ENCODE peak calls at places on chromosomes 2 and 18, in ten cellular contexts. One of them, this sample, is unnamed. For H3K27me3, the result is how much of the 10 kb centered on the place peaks cover.

GRCh38 chr2:96882230-96882629 is 12.3 kb upstream of the SEMA4C start:
- DNase-seq in mammary epithelial cell: peak
- DNase-seq in neural progenitor cell: no peak
- DNase-seq in tibial nerve: no peak
- DNase-seq in body of pancreas: no peak
- DNase-seq in gastrocnemius medialis: no peak
- DNase-seq in astrocyte: no peak
- DNase-seq in HCT116: no peak
- DNase-seq in heart left ventricle: no peak
- DNase-seq in PC-3: no peak
- DNase-seq in this sample: no peak

GRCh38 chr18:33751613-33752221 is 173.7 kb downstream of the ASXL3 start:
- DNase-seq in mammary epithelial cell: no peak
- DNase-seq in neural progenitor cell: peak
- DNase-seq in tibial nerve: no peak
- DNase-seq in body of pancreas: no peak
- DNase-seq in gastrocnemius medialis: no peak
- DNase-seq in astrocyte: no peak
- DNase-seq in HCT116: no peak
- DNase-seq in heart left ventricle: no peak
- DNase-seq in PC-3: peak
- DNase-seq in this sample: no peak

GRCh38 chr2:85255456-85255812 is 72.4 kb downstream of the TGOLN2 start:
- DNase-seq in mammary epithelial cell: no peak
- DNase-seq in neural progenitor cell: no peak
- DNase-seq in tibial nerve: no peak
- DNase-seq in body of pancreas: no peak
- DNase-seq in gastrocnemius medialis: no peak
- DNase-seq in astrocyte: no peak
- DNase-seq in HCT116: no peak
- DNase-seq in heart left ventricle: no peak
- DNase-seq in PC-3: no peak
- DNase-seq in this sample: no peak

GRCh38 chr2:203730076-203730729 is 23.8 kb downstream of the CD28 start:
- DNase-seq in mammary epithelial cell: peak
- DNase-seq in neural progenitor cell: no peak
- DNase-seq in tibial nerve: no peak
- DNase-seq in body of pancreas: no peak
- DNase-seq in gastrocnemius medialis: no peak
- DNase-seq in astrocyte: peak
- DNase-seq in HCT116: no peak
- DNase-seq in heart left ventricle: no peak
- DNase-seq in PC-3: no peak
- DNase-seq in this sample: no peak

GRCh38 chr18:62596145-62597005 is 73.5 kb downstream of the ZCCHC2 start:
- DNase-seq in mammary epithelial cell: peak
- DNase-seq in neural progenitor cell: peak
- DNase-seq in tibial nerve: no peak
- DNase-seq in body of pancreas: no peak
- DNase-seq in gastrocnemius medialis: no peak
- DNase-seq in astrocyte: peak
- DNase-seq in HCT116: no peak
- DNase-seq in heart left ventricle: peak
- DNase-seq in PC-3: no peak
- DNase-seq in this sample: no peak

GRCh38 chr18:80196528-80197320 is 50.6 kb downstream of the PARD6G start:
- DNase-seq in mammary epithelial cell: peak
- DNase-seq in neural progenitor cell: peak
- DNase-seq in tibial nerve: no peak
- DNase-seq in body of pancreas: peak
- DNase-seq in gastrocnemius medialis: no peak
- DNase-seq in astrocyte: peak
- DNase-seq in HCT116: no peak
- DNase-seq in heart left ventricle: no peak
- DNase-seq in PC-3: no peak
- DNase-seq in this sample: no peak

GRCh38 chr2:171553858-171554257 is 31.6 kb downstream of the CYBRD1 start:
- DNase-seq in mammary epithelial cell: no peak
- DNase-seq in neural progenitor cell: no peak
- DNase-seq in tibial nerve: no peak
- DNase-seq in body of pancreas: no peak
- DNase-seq in gastrocnemius medialis: no peak
- DNase-seq in astrocyte: no peak
- DNase-seq in HCT116: no peak
- DNase-seq in heart left ventricle: no peak
- DNase-seq in PC-3: no peak
- DNase-seq in this sample: no peak

GRCh38 chr2:74583504-74583903 is 29.0 kb downstream of the DOK1 start:
- DNase-seq in mammary epithelial cell: no peak
- DNase-seq in neural progenitor cell: no peak
- DNase-seq in tibial nerve: no peak
- DNase-seq in body of pancreas: no peak
- DNase-seq in gastrocnemius medialis: no peak
- DNase-seq in astrocyte: peak
- DNase-seq in HCT116: peak
- DNase-seq in heart left ventricle: no peak
- DNase-seq in PC-3: peak
- DNase-seq in this sample: no peak

GRCh38 chr2:70936165-70936978 is 672 bp downstream of the ATP6V1B1 start:
- DNase-seq in mammary epithelial cell: no peak
- DNase-seq in neural progenitor cell: no peak
- DNase-seq in tibial nerve: no peak
- DNase-seq in body of pancreas: no peak
- DNase-seq in gastrocnemius medialis: no peak
- DNase-seq in astrocyte: no peak
- DNase-seq in HCT116: no peak
- DNase-seq in heart left ventricle: no peak
- DNase-seq in PC-3: no peak
- DNase-seq in this sample: no peak

GRCh38 chr2:70934981-70935380 is 719 bp upstream of the ATP6V1B1 start:
- DNase-seq in mammary epithelial cell: no peak
- DNase-seq in neural progenitor cell: no peak
- DNase-seq in tibial nerve: no peak
- DNase-seq in body of pancreas: no peak
- DNase-seq in gastrocnemius medialis: no peak
- DNase-seq in astrocyte: no peak
- DNase-seq in HCT116: no peak
- DNase-seq in heart left ventricle: no peak
- DNase-seq in PC-3: no peak
- DNase-seq in this sample: no peak

GRCh38 chr2:70936979-70937811 is 1.5 kb downstream of the ATP6V1B1 start:
- DNase-seq in mammary epithelial cell: no peak
- DNase-seq in neural progenitor cell: peak
- DNase-seq in tibial nerve: no peak
- DNase-seq in body of pancreas: no peak
- DNase-seq in gastrocnemius medialis: no peak
- DNase-seq in astrocyte: no peak
- DNase-seq in HCT116: no peak
- DNase-seq in heart left ventricle: no peak
- DNase-seq in PC-3: no peak
- DNase-seq in this sample: no peak

GRCh38 chr2:70937866-70938579 is 2.3 kb downstream of the ATP6V1B1 start:
- DNase-seq in mammary epithelial cell: no peak
- DNase-seq in neural progenitor cell: no peak
- DNase-seq in tibial nerve: no peak
- DNase-seq in body of pancreas: no peak
- DNase-seq in gastrocnemius medialis: no peak
- DNase-seq in astrocyte: no peak
- DNase-seq in HCT116: no peak
- DNase-seq in heart left ventricle: no peak
- DNase-seq in PC-3: no peak
- DNase-seq in this sample: no peak

GRCh38 chr2:70935468-70936164 is at the start of gene ATP6V1B1:
- DNase-seq in mammary epithelial cell: no peak
- DNase-seq in neural progenitor cell: peak
- DNase-seq in tibial nerve: no peak
- DNase-seq in body of pancreas: no peak
- DNase-seq in gastrocnemius medialis: no peak
- DNase-seq in astrocyte: no peak
- DNase-seq in HCT116: no peak
- DNase-seq in heart left ventricle: no peak
- DNase-seq in PC-3: no peak
- DNase-seq in this sample: no peak
- H3K27me3 ChIP-seq in mammary epithelial cell: under half
- H3K27me3 ChIP-seq in neural progenitor cell: under half
- H3K27me3 ChIP-seq in tibial nerve: under half
- H3K27me3 ChIP-seq in body of pancreas: under half
- H3K27me3 ChIP-seq in gastrocnemius medialis: under half
- H3K27me3 ChIP-seq in astrocyte: under half
- H3K27me3 ChIP-seq in HCT116: under half
- H3K27me3 ChIP-seq in heart left ventricle: under half
- H3K27me3 ChIP-seq in PC-3: under half
- H3K27me3 ChIP-seq in this sample: under half

GRCh38 chr2:231710751-231711676 is 2.7 kb downstream of the PTMA start:
- DNase-seq in mammary epithelial cell: no peak
- DNase-seq in neural progenitor cell: peak
- DNase-seq in tibial nerve: no peak
- DNase-seq in body of pancreas: no peak
- DNase-seq in gastrocnemius medialis: peak
- DNase-seq in astrocyte: no peak
- DNase-seq in HCT116: no peak
- DNase-seq in heart left ventricle: peak
- DNase-seq in PC-3: no peak
- DNase-seq in this sample: no peak
- TF ChIP-seq CTCF in mammary epithelial cell: peak
- TF ChIP-seq CTCF in neural progenitor cell: no peak
- TF ChIP-seq CTCF in tibial nerve: no peak
- TF ChIP-seq CTCF in body of pancreas: no peak
- TF ChIP-seq CTCF in gastrocnemius medialis: no peak
- TF ChIP-seq CTCF in astrocyte: no peak
- TF ChIP-seq CTCF in HCT116: no peak
- TF ChIP-seq CTCF in heart left ventricle: no peak
- TF ChIP-seq CTCF in PC-3: no peak
- TF ChIP-seq CTCF in this sample: no peak

GRCh38 chr2:19356545-19357382 is 1.7 kb downstream of the OSR1 start:
- DNase-seq in mammary epithelial cell: peak
- DNase-seq in neural progenitor cell: peak
- DNase-seq in tibial nerve: no peak
- DNase-seq in body of pancreas: no peak
- DNase-seq in gastrocnemius medialis: no peak
- DNase-seq in astrocyte: no peak
- DNase-seq in HCT116: no peak
- DNase-seq in heart left ventricle: no peak
- DNase-seq in PC-3: no peak
- DNase-seq in this sample: no peak

GRCh38 chr2:19358242-19359020 is at the start of gene OSR1:
- DNase-seq in mammary epithelial cell: peak
- DNase-seq in neural progenitor cell: peak
- DNase-seq in tibial nerve: no peak
- DNase-seq in body of pancreas: peak
- DNase-seq in gastrocnemius medialis: peak
- DNase-seq in astrocyte: peak
- DNase-seq in HCT116: no peak
- DNase-seq in heart left ventricle: peak
- DNase-seq in PC-3: peak
- DNase-seq in this sample: no peak

GRCh38 chr2:19359021-19359357 is 566 bp upstream of the OSR1 start:
- DNase-seq in mammary epithelial cell: no peak
- DNase-seq in neural progenitor cell: no peak
- DNase-seq in tibial nerve: no peak
- DNase-seq in body of pancreas: no peak
- DNase-seq in gastrocnemius medialis: no peak
- DNase-seq in astrocyte: no peak
- DNase-seq in HCT116: no peak
- DNase-seq in heart left ventricle: no peak
- DNase-seq in PC-3: no peak
- DNase-seq in this sample: no peak

GRCh38 chr2:19355931-19356544 is 2.4 kb downstream of the OSR1 start:
- DNase-seq in mammary epithelial cell: peak
- DNase-seq in neural progenitor cell: peak
- DNase-seq in tibial nerve: no peak
- DNase-seq in body of pancreas: no peak
- DNase-seq in gastrocnemius medialis: no peak
- DNase-seq in astrocyte: no peak
- DNase-seq in HCT116: no peak
- DNase-seq in heart left ventricle: no peak
- DNase-seq in PC-3: no peak
- DNase-seq in this sample: no peak

DNA sequence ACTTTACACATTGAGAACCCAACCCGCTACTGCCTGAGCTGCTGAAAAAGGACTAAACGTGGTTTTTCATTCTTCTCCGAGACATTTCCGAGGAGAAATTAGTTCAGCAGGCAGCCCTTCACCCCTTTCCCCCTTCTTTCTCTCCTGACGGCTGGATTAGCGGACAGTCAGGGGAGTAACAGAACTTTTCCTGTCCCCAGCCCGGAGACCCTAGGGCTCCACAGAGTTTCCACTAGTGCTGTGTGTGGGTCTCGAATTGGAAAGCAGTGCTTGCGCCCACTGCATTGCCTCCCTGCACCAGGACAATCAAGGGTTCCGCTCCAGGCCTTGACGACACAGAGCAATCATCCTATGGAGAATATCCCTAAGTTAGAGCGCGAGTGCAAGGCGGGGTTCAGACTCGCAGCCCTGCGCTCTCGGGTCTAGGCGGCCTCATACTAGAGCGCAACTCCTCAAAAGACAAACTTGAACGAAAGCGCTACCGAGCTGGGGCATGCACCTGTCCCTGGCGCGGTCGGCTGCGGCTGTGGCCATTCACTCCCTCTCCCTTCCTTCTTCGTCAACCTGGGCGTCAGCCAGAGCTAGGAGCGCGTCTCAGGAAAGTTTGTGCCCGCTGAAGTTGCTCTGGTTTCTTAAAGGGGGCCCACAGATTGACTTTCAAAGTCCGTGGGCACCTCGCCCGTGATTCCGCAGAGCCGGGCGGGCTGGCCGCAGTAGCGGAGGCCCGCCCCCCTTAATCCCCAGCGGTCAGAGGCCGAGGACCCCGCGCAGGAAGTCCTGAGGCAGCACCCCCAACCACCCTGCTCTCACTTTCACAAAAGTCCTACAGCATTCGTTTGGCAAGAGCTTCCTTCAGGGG is 811 bp downstream of the OSR1 start:
- DNase-seq in mammary epithelial cell: peak
- DNase-seq in neural progenitor cell: peak
- DNase-seq in tibial nerve: no peak
- DNase-seq in body of pancreas: no peak
- DNase-seq in gastrocnemius medialis: no peak
- DNase-seq in astrocyte: no peak
- DNase-seq in HCT116: no peak
- DNase-seq in heart left ventricle: no peak
- DNase-seq in PC-3: peak
- DNase-seq in this sample: no peak
- H3K27me3 ChIP-seq in mammary epithelial cell: under half
- H3K27me3 ChIP-seq in neural progenitor cell: half or more
- H3K27me3 ChIP-seq in tibial nerve: half or more
- H3K27me3 ChIP-seq in body of pancreas: under half
- H3K27me3 ChIP-seq in gastrocnemius medialis: under half
- H3K27me3 ChIP-seq in astrocyte: half or more
- H3K27me3 ChIP-seq in HCT116: under half
- H3K27me3 ChIP-seq in heart left ventricle: half or more
- H3K27me3 ChIP-seq in PC-3: under half
- H3K27me3 ChIP-seq in this sample: half or more

DNA sequence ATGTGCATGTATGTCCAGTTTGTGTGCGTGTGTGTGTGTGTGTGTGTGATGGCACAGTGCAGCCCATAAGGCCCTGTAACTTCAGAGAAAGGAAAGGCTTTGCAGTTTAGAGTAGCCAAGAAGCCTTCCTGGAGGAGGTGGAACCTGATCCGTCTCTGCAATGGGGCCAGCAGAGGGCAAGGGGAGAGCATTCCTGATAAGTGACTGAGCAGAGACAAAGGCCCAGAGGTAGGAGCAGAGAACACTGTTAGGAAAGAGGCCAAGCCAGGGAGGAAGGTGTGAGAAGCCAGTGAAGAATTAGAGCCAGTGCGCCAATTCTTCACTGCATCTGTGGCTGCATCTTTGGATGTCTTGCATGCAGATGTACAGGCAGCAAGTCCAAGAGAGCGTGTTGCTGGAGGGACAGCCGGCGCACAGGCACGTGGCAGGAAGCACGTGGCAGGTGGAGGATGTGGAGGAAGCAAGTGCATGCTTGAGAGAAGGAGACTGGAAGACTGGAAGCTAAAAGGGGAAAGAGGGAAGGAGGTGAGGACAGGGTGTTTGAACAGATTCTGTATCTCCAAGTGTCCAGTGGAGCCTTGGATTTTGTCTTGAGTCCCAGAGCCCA is 196.3 kb downstream of the CTIF start:
- DNase-seq in mammary epithelial cell: peak
- DNase-seq in neural progenitor cell: peak
- DNase-seq in tibial nerve: no peak
- DNase-seq in body of pancreas: no peak
- DNase-seq in gastrocnemius medialis: no peak
- DNase-seq in astrocyte: peak
- DNase-seq in HCT116: no peak
- DNase-seq in heart left ventricle: no peak
- DNase-seq in PC-3: peak
- DNase-seq in this sample: no peak
- TF ChIP-seq CTCF in mammary epithelial cell: no peak
- TF ChIP-seq CTCF in neural progenitor cell: no peak
- TF ChIP-seq CTCF in tibial nerve: no peak
- TF ChIP-seq CTCF in body of pancreas: no peak
- TF ChIP-seq CTCF in gastrocnemius medialis: no peak
- TF ChIP-seq CTCF in astrocyte: no peak
- TF ChIP-seq CTCF in HCT116: no peak
- TF ChIP-seq CTCF in heart left ventricle: no peak
- TF ChIP-seq CTCF in PC-3: no peak
- TF ChIP-seq CTCF in this sample: no peak

This sample was measured in CD4-positive, alpha-beta T cell.